ENCODE peak calls at places on chromosomes 16 and 17, in six cellular contexts. D, Q, Z, Y, T and X are unnamed samples.

GRCh38 chr16:19524866-19525723 is 1.4 kb downstream of the CCP110 start:
- DNase-seq in D (no peak), Y (no peak), Q (no peak), T (peak; percentile 50), Z (no peak), X (no peak)

GRCh38 chr17:14143678-14144077 is 74.4 kb downstream of the COX10 start:
- DNase-seq in Y (no peak), Z (no peak), D (no peak), Q (peak; percentile 70), T (no peak), X (no peak)

GRCh38 chr16:1318268-1318545 is 8.8 kb downstream of the UBE2I start:
- DNase-seq in Q (no peak), D (no peak), Z (no peak), Y (no peak), T (no peak), X (no peak)

GRCh38 chr17:40953876-40954275 is 12.9 kb downstream of the KRT39 start:
- DNase-seq in Q (peak; percentile 13), D (no peak), T (no peak), Y (no peak), Z (no peak), X (peak; percentile 23)

GRCh38 chr17:38967290-38967738 is at the start of gene FBXO47:
- DNase-seq in Z (peak; percentile 92), T (peak; percentile 93), Q (peak; percentile 96), D (peak; percentile 95), Y (peak; percentile 89), X (peak; percentile 97)

GRCh38 chr16:81190667-81191066 is 47.8 kb upstream of the BCO1 start:
- DNase-seq in Q (no peak), D (no peak), Y (no peak), T (no peak), Z (no peak), X (no peak)

GRCh38 chr16:22630242-22630641 is 119.6 kb downstream of the NPIPB5 start:
- DNase-seq in T (no peak), Z (no peak), Y (no peak), D (no peak), Q (no peak), X (no peak)

GRCh38 chr16:65832679-65833078 is 533.8 kb upstream of the CDH5 start:
- DNase-seq in Y (no peak), Z (no peak), T (no peak), Q (no peak), D (no peak), X (no peak)

GRCh38 chr17:38709104-38709820 is 4.2 kb downstream of the MLLT6 start:
- DNase-seq in Z (no peak), T (no peak), Q (no peak), Y (no peak), D (no peak), X (no peak)

GRCh38 chr17:37488607-37489196 is 989 bp upstream of the DUSP14 start:
- DNase-seq in Y (peak; percentile 79), D (peak; percentile 90), Z (no peak), Q (peak; percentile 91), T (peak; percentile 86), X (peak; percentile 70)

GRCh38 chr17:43982171-43982570 is 22.3 kb upstream of the NAGS start:
- DNase-seq in Y (no peak), D (no peak), Q (no peak), Z (no peak), T (no peak), X (no peak)

GRCh38 chr17:81094744-81095607 is 60.0 kb downstream of the BAIAP2 start:
- DNase-seq in D (peak; percentile 95), Q (peak; percentile 64), T (peak; percentile 78), Z (peak; percentile 76), Y (peak; percentile 78), X (no peak)

GRCh38 chr16:19559242-19559910 is 3.9 kb downstream of the VPS35L start:
- DNase-seq in Z (peak; percentile 46), Y (no peak), Q (no peak), T (peak; percentile 59), D (no peak), X (no peak)

GRCh38 chr17:6812295-6812694 is 19.2 kb downstream of the TEKT1 start:
- DNase-seq in Y (no peak), D (no peak), T (no peak), Z (no peak), Q (no peak), X (no peak)

GRCh38 chr17:57630736-57631135 is 114.4 kb downstream of the CCDC182 start:
- DNase-seq in Q (no peak), Z (no peak), Y (no peak), D (no peak), T (no peak), X (no peak)

GRCh38 chr17:29251969-29252866 is 5.6 kb downstream of the CRYBA1 start:
- DNase-seq in Z (no peak), D (no peak), Y (no peak), T (peak; percentile 51), Q (no peak), X (no peak)

GRCh38 chr17:19004601-19005441 is at the start of gene FAM83G:
- DNase-seq in Z (peak; percentile 85), T (peak; percentile 52), Q (peak; percentile 93), D (no peak), Y (peak; percentile 65), X (peak; percentile 45)

GRCh38 chr16:66364117-66364958 is 2.2 kb upstream of the CDH5 start:
- DNase-seq in Y (peak; percentile 72), D (peak; percentile 84), Z (no peak), T (peak; percentile 85), Q (peak; percentile 23), X (peak; percentile 79)

GRCh38 chr17:50093246-50093645 is 1.9 kb upstream of the PDK2 start:
- DNase-seq in Z (no peak), Q (no peak), T (no peak), D (no peak), Y (no peak), X (no peak)

GRCh38 chr17:4201231-4201630 is 58.2 kb downstream of the CYB5D2 start:
- DNase-seq in D (no peak), T (no peak), Y (no peak), Z (no peak), Q (no peak), X (no peak)

GRCh38 chr17:57672205-57672632 is 72.9 kb downstream of the CCDC182 start:
- DNase-seq in T (no peak), Y (no peak), Z (no peak), Q (no peak), D (peak; percentile 41), X (no peak)

GRCh38 chr17:19010729-19011505 is 6.4 kb upstream of the FAM83G start:
- DNase-seq in Q (no peak), T (no peak), Y (no peak), D (no peak), Z (no peak), X (no peak)

GRCh38 chr16:23424292-23424958 is 28.6 kb downstream of the COG7 start:
- DNase-seq in Y (peak; percentile 37), D (peak; percentile 69), T (peak; percentile 31), Q (peak; percentile 20), Z (no peak), X (no peak)

GRCh38 chr16:6131526-6132050 is 1034.0 kb upstream of the EEF2KMT start:
- DNase-seq in Y (no peak), T (no peak), D (no peak), Z (no peak), Q (no peak), X (no peak)

GRCh38 chr17:81064746-81065475 is 30.0 kb downstream of the BAIAP2 start:
- DNase-seq in Y (no peak), Z (no peak), D (no peak), Q (no peak), T (no peak), X (no peak)

GRCh38 chr17:65523411-65523810 is 38.0 kb downstream of the AXIN2 start:
- DNase-seq in T (no peak), Z (no peak), Q (no peak), Y (no peak), D (no peak), X (no peak)

DNA sequence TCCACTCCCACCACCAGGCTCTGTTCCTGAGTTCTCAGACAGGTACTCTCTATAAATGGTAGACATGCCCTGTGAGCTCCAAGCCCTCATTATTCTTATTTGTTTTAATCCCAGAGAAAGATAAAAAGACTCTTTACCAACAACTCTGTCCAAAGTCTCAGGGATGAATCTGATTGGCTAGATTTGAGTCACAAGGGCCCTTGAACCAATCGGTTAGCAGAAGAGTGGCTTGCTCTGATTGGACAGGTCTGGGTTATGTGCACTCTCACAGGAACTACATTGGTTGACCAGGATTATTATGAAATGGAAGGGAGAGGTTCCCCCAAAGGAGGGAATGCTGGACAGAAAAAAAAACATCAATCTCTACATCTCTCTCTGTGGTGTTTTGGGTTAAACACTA is 7.5 kb downstream of the COTL1 start:
- DNase-seq in Z (no peak), Q (no peak), Y (no peak), D (no peak), T (no peak), X (no peak)
- H3K4me1 ChIP-seq in Z (peaks cover 4% of the 10 kb centered on the region), Q (no peaks in the 10 kb centered on the region), Y (peaks cover 19% of the 10 kb centered on the region), D (peaks cover 5% of the 10 kb centered on the region), T (peaks cover 9% of the 10 kb centered on the region), X (peaks cover 28% of the 10 kb centered on the region)

DNA sequence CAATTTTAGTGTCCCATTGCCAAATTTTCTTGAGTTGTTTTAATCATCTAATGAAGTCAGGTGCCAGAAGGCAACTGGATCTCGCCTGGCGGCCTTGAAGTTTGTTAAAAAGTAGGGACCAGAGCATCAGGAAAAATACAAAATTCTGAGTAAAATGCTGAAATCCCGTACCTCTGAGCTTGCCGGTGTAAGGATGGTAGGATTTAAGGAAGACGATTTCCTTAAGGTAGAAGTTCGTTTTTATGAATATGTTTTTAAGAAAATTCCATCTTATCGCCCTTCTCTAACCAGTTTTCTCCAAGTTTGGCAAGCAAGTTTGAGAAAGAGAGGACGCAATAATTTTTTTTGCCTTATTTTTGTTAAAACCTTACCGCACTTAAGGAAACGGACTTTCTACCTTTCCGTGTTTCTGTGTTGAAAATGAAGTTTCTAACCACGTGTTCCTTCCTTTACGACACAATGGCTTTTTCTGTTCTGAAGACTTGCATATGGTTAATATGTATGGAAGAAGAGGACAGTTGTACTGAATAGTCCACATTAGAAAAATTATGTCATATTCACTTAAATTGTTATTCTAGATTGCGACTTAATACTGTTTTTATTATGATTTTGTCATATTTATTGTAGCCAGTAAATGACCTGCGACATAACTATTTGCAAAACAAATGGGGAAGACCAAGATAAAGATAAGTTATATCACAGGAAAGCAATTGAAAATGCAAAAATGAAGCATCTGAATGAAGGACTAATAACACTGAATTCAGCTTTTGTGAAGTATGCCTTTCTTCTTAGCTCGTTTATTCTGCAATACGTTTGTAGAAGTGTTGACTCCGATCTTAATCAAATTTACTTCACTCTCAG is 886 bp downstream of the ATF7IP2 start:
- DNase-seq in T (peak; percentile 57), Z (no peak), Q (no peak), D (no peak), Y (no peak), X (no peak)
- H3K9me3 ChIP-seq in T (no peaks in the 10 kb centered on the region), Z (no peaks in the 10 kb centered on the region), Q (no peaks in the 10 kb centered on the region), D (no peaks in the 10 kb centered on the region), Y (no peaks in the 10 kb centered on the region), X (no peaks in the 10 kb centered on the region)

GRCh38 chr17:42288078-42288984 is at the start of gene STAT5A:
- DNase-seq in T (peak; percentile 88), Z (peak; percentile 84), Y (peak; percentile 89), D (peak; percentile 95), Q (peak; percentile 90), X (peak; percentile 91)
- TF ChIP-seq POLR2A in T (peak; percentile 59), Z (no peak), Y (peak; percentile 77), D (peak; percentile 87), Q (peak; percentile 70), X (peak; percentile 35)

DNA sequence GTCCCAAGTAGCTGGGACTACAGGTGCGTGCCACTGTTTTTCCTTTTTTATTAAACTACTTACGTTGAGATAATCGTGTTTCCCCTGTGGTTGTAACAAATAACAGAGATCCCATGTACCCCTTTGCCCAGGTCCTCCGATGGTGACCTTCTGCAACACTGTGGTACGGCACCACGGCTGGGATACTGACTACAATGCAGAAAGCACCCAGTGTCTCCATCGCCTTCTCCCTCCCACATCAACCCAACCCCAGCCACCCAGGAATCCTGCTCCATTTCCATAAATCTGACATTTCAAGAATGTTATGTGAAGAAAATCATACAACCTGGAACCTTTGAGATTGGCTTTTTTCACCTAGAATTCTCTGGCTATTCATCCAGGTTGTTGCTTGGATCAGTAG is 22.1 kb downstream of the MPRIP start:
- DNase-seq in Q (no peak), Y (peak; percentile 3), Z (no peak), T (no peak), D (peak; percentile 32), X (no peak)
- H3K4me1 ChIP-seq in Q (peaks cover 48% of the 10 kb centered on the region), Y (peaks cover 25% of the 10 kb centered on the region), Z (no peaks in the 10 kb centered on the region), T (no peaks in the 10 kb centered on the region), D (peaks cover 43% of the 10 kb centered on the region), X (peaks cover 21% of the 10 kb centered on the region)